ENCODE peak calls at places on chromosomes 2 and 18, in six cellular contexts. One of them, this sample, is unnamed.

GRCh38 chr18:32271649-32272324 is 81.9 kb downstream of the MEP1B start:
- DNase-seq in GM10248: peak
- DNase-seq in BE2C: peak
- DNase-seq in HT1080: peak
- DNase-seq in EH: peak
- DNase-seq in stimulated activated CD8-positive, alpha-beta memory T cell treated with anti-CD3 and anti-CD28 coated beads, Interleukin-15, amount 100 ng/mL, for 1 hour: no peak
- DNase-seq in this sample: no peak

GRCh38 chr2:27446057-27446456 is 3.9 kb downstream of the KRTCAP3 start:
- DNase-seq in GM10248: no peak
- DNase-seq in BE2C: no peak
- DNase-seq in HT1080: no peak
- DNase-seq in EH: no peak
- DNase-seq in stimulated activated CD8-positive, alpha-beta memory T cell treated with anti-CD3 and anti-CD28 coated beads, Interleukin-15, amount 100 ng/mL, for 1 hour: no peak
- DNase-seq in this sample: no peak

GRCh38 chr2:86305195-86305975 is 32.0 kb downstream of the REEP1 start:
- DNase-seq in GM10248: no peak
- DNase-seq in BE2C: no peak
- DNase-seq in HT1080: no peak
- DNase-seq in EH: no peak
- DNase-seq in stimulated activated CD8-positive, alpha-beta memory T cell treated with anti-CD3 and anti-CD28 coated beads, Interleukin-15, amount 100 ng/mL, for 1 hour: no peak
- DNase-seq in this sample: no peak

GRCh38 chr2:86020984-86021383 is 84.7 kb downstream of the POLR1A start:
- DNase-seq in GM10248: no peak
- DNase-seq in BE2C: no peak
- DNase-seq in HT1080: no peak
- DNase-seq in EH: peak
- DNase-seq in stimulated activated CD8-positive, alpha-beta memory T cell treated with anti-CD3 and anti-CD28 coated beads, Interleukin-15, amount 100 ng/mL, for 1 hour: no peak
- DNase-seq in this sample: no peak

GRCh38 chr2:135997380-135997779 is 12.0 kb upstream of the DARS1 start:
- DNase-seq in GM10248: peak
- DNase-seq in BE2C: peak
- DNase-seq in HT1080: no peak
- DNase-seq in EH: no peak
- DNase-seq in stimulated activated CD8-positive, alpha-beta memory T cell treated with anti-CD3 and anti-CD28 coated beads, Interleukin-15, amount 100 ng/mL, for 1 hour: no peak
- DNase-seq in this sample: no peak

GRCh38 chr18:54220406-54220805 is 4.1 kb downstream of the MBD2 start:
- DNase-seq in GM10248: no peak
- DNase-seq in BE2C: no peak
- DNase-seq in HT1080: no peak
- DNase-seq in EH: no peak
- DNase-seq in stimulated activated CD8-positive, alpha-beta memory T cell treated with anti-CD3 and anti-CD28 coated beads, Interleukin-15, amount 100 ng/mL, for 1 hour: no peak
- DNase-seq in this sample: no peak

GRCh38 chr2:200728630-200729029 is 83.1 kb upstream of the BZW1 start:
- DNase-seq in GM10248: no peak
- DNase-seq in BE2C: no peak
- DNase-seq in HT1080: no peak
- DNase-seq in EH: peak
- DNase-seq in stimulated activated CD8-positive, alpha-beta memory T cell treated with anti-CD3 and anti-CD28 coated beads, Interleukin-15, amount 100 ng/mL, for 1 hour: no peak
- DNase-seq in this sample: no peak

GRCh38 chr2:220458051-220458450 is 830.6 kb downstream of the SLC4A3 start:
- DNase-seq in GM10248: no peak
- DNase-seq in BE2C: no peak
- DNase-seq in HT1080: no peak
- DNase-seq in EH: no peak
- DNase-seq in stimulated activated CD8-positive, alpha-beta memory T cell treated with anti-CD3 and anti-CD28 coated beads, Interleukin-15, amount 100 ng/mL, for 1 hour: no peak
- DNase-seq in this sample: no peak

GRCh38 chr2:226031078-226031937 is 631.8 kb downstream of the NYAP2 start:
- DNase-seq in GM10248: peak
- DNase-seq in BE2C: peak
- DNase-seq in HT1080: peak
- DNase-seq in EH: peak
- DNase-seq in stimulated activated CD8-positive, alpha-beta memory T cell treated with anti-CD3 and anti-CD28 coated beads, Interleukin-15, amount 100 ng/mL, for 1 hour: no peak
- DNase-seq in this sample: no peak

GRCh38 chr2:234290671-234291070 is 206.2 kb downstream of the ARL4C start:
- DNase-seq in GM10248: peak
- DNase-seq in BE2C: no peak
- DNase-seq in HT1080: no peak
- DNase-seq in EH: peak
- DNase-seq in stimulated activated CD8-positive, alpha-beta memory T cell treated with anti-CD3 and anti-CD28 coated beads, Interleukin-15, amount 100 ng/mL, for 1 hour: peak
- DNase-seq in this sample: peak

GRCh38 chr2:138819964-138820363 is 39.8 kb upstream of the NXPH2 start:
- DNase-seq in GM10248: no peak
- DNase-seq in BE2C: no peak
- DNase-seq in HT1080: no peak
- DNase-seq in EH: no peak
- DNase-seq in stimulated activated CD8-positive, alpha-beta memory T cell treated with anti-CD3 and anti-CD28 coated beads, Interleukin-15, amount 100 ng/mL, for 1 hour: no peak
- DNase-seq in this sample: no peak

GRCh38 chr2:74138952-74139323 is 8.8 kb downstream of the BOLA3 start:
- DNase-seq in GM10248: no peak
- DNase-seq in BE2C: no peak
- DNase-seq in HT1080: no peak
- DNase-seq in EH: no peak
- DNase-seq in stimulated activated CD8-positive, alpha-beta memory T cell treated with anti-CD3 and anti-CD28 coated beads, Interleukin-15, amount 100 ng/mL, for 1 hour: no peak
- DNase-seq in this sample: no peak

GRCh38 chr2:217054791-217055190 is 194.9 kb upstream of the TNP1 start:
- DNase-seq in GM10248: no peak
- DNase-seq in BE2C: no peak
- DNase-seq in HT1080: peak
- DNase-seq in EH: peak
- DNase-seq in stimulated activated CD8-positive, alpha-beta memory T cell treated with anti-CD3 and anti-CD28 coated beads, Interleukin-15, amount 100 ng/mL, for 1 hour: no peak
- DNase-seq in this sample: no peak

GRCh38 chr2:68031546-68032160 is 31.2 kb downstream of the C1D start:
- DNase-seq in GM10248: peak
- DNase-seq in BE2C: no peak
- DNase-seq in HT1080: peak
- DNase-seq in EH: peak
- DNase-seq in stimulated activated CD8-positive, alpha-beta memory T cell treated with anti-CD3 and anti-CD28 coated beads, Interleukin-15, amount 100 ng/mL, for 1 hour: no peak
- DNase-seq in this sample: peak

GRCh38 chr18:59272971-59273935 is at the start of gene RAX:
- DNase-seq in GM10248: peak
- DNase-seq in BE2C: peak
- DNase-seq in HT1080: peak
- DNase-seq in EH: peak
- DNase-seq in stimulated activated CD8-positive, alpha-beta memory T cell treated with anti-CD3 and anti-CD28 coated beads, Interleukin-15, amount 100 ng/mL, for 1 hour: no peak
- DNase-seq in this sample: no peak

This sample was measured in GM12878.